ENCODE peak calls at places on chromosomes 7 and 10, in nine cellular contexts. K is heart right ventricle, D is T47D, G is activated gamma-delta T cell, B is AG09309, U is brain microvascular endothelial cell, Q is DMS53, S is GM23248, X is skeletal muscle cell. R is an unnamed sample.

GRCh38 chr10:124414077-124414476 is 4.6 kb downstream of the OAT start:
- DNase-seq in X (no peak), S (peak), Q (no peak), B (peak), D (no peak), G (no peak), K (no peak), U (no peak), R (no peak)

GRCh38 chr10:77801474-77802238 is 124.9 kb downstream of the DLG5 start:
- DNase-seq in U (peak), D (no peak), S (peak), G (no peak), K (no peak), Q (no peak), B (no peak), X (no peak), R (no peak)

GRCh38 chr10:109956454-109957091 is 33.3 kb upstream of the XPNPEP1 start:
- DNase-seq in G (no peak), B (no peak), K (no peak), X (no peak), U (peak), Q (peak), D (no peak), S (peak), R (peak)

GRCh38 chr7:112118581-112119566 is 87.3 kb downstream of the DOCK4 start:
- DNase-seq in S (no peak), X (no peak), Q (peak), G (no peak), U (no peak), B (no peak), K (no peak), D (no peak), R (no peak)

GRCh38 chr7:38105874-38106483 is 72.1 kb upstream of the STARD3NL start:
- DNase-seq in S (peak), D (peak), U (peak), B (no peak), K (no peak), Q (peak), X (peak), G (no peak), R (peak)

GRCh38 chr10:44752451-44753441 is 158.4 kb upstream of the TMEM72 start:
- DNase-seq in S (peak), X (peak), D (peak), Q (peak), B (peak), G (no peak), U (peak), K (no peak), R (no peak)

GRCh38 chr10:1559731-1560130 is 177.6 kb downstream of the ADARB2 start:
- DNase-seq in K (no peak), Q (no peak), G (no peak), S (no peak), D (no peak), X (no peak), B (no peak), U (no peak), R (no peak)

GRCh38 chr7:147483634-147484292 is 1106.8 kb upstream of the C7orf33 start:
- DNase-seq in D (no peak), Q (peak), B (no peak), X (no peak), G (no peak), K (no peak), S (peak), U (no peak), R (no peak)

GRCh38 chr10:132229834-132230556 is 43.2 kb downstream of the DPYSL4 start:
- DNase-seq in K (peak), S (no peak), D (no peak), B (no peak), X (no peak), U (no peak), G (no peak), Q (no peak), R (no peak)

GRCh38 chr10:92517034-92517655 is 56.7 kb downstream of the IDE start:
- DNase-seq in Q (peak), U (peak), D (peak), B (peak), X (peak), S (peak), G (no peak), K (no peak), R (peak)

GRCh38 chr10:21572578-21572977 is 38.5 kb downstream of the MLLT10 start:
- DNase-seq in D (no peak), G (no peak), B (no peak), U (peak), K (no peak), X (peak), Q (no peak), S (peak), R (no peak)

GRCh38 chr10:78973901-78974408 is 94.8 kb upstream of the ZMIZ1 start:
- DNase-seq in X (no peak), D (peak), S (peak), U (peak), Q (peak), G (no peak), K (peak), B (no peak), R (peak)

GRCh38 chr10:60607409-60607808 is 170.9 kb upstream of the CDK1 start:
- DNase-seq in X (no peak), D (no peak), K (no peak), B (no peak), U (no peak), G (no peak), S (no peak), Q (no peak), R (no peak)

GRCh38 chr7:1653500-1653899 is 16.6 kb upstream of the ELFN1 start:
- DNase-seq in G (no peak), K (no peak), S (no peak), U (no peak), Q (no peak), D (no peak), X (no peak), B (no peak), R (no peak)